ENCODE peak calls at places on chromosome 15, in nine cellular contexts. P is stomach, I is fibroblast of pulmonary artery, M is AG04450, T is cardiac muscle cell, G is HFFc6, Y is B cell, A is uterus, D is foreskin fibroblast. Q is an unnamed sample.

GRCh38 chr15:37873336-37873735 is 61.1 kb upstream of the TMCO5A start:
- DNase-seq in I (peak), G (no peak), P (no peak), Y (no peak), D (peak), M (no peak), A (no peak), T (peak), Q (no peak)

GRCh38 chr15:31177936-31178335 is 76.4 kb upstream of the TRPM1 start:
- DNase-seq in M (no peak), T (no peak), Y (no peak), I (no peak), D (no peak), G (no peak), A (no peak), P (no peak), Q (no peak)

GRCh38 chr15:85840079-85840801 is 45.5 kb upstream of the KLHL25 start:
- DNase-seq in P (peak), M (no peak), A (peak), D (peak), I (peak), G (peak), T (peak), Y (peak), Q (peak)

GRCh38 chr15:25701716-25702465 is 161.2 kb downstream of the ATP10A start:
- DNase-seq in Y (no peak), M (no peak), G (no peak), A (no peak), P (no peak), D (no peak), I (no peak), T (no peak), Q (no peak)

GRCh38 chr15:60070838-60071493 is 66.9 kb downstream of the FOXB1 start:
- DNase-seq in I (peak), Y (no peak), D (peak), T (peak), G (peak), P (no peak), M (peak), A (no peak), Q (no peak)

GRCh38 chr15:85793641-85794597 is 806 bp downstream of the KLHL25 start:
- DNase-seq in G (no peak), A (peak), T (peak), D (peak), P (peak), M (no peak), Y (peak), I (peak), Q (peak)

GRCh38 chr15:37028609-37029287 is 71.6 kb downstream of the MEIS2 start:
- DNase-seq in T (peak), P (no peak), M (no peak), D (peak), I (peak), G (peak), Y (no peak), A (no peak), Q (no peak)

GRCh38 chr15:33730815-33731214 is 237.5 kb upstream of the CHRM5 start:
- DNase-seq in T (no peak), Y (no peak), P (no peak), I (no peak), A (no peak), M (no peak), G (no peak), D (no peak), Q (no peak)

GRCh38 chr15:25710184-25710583 is 152.9 kb downstream of the ATP10A start:
- DNase-seq in T (peak), M (no peak), Y (peak), G (no peak), D (peak), P (peak), A (peak), I (peak), Q (no peak)

GRCh38 chr15:20345401-20345958 is 196.1 kb downstream of the GOLGA6L6 start:
- DNase-seq in Y (no peak), P (no peak), T (no peak), I (no peak), G (no peak), A (no peak), D (no peak), M (no peak), Q (no peak)

GRCh38 chr15:25708391-25708790 is 154.7 kb downstream of the ATP10A start:
- DNase-seq in D (no peak), I (no peak), A (no peak), T (no peak), Y (no peak), P (no peak), G (no peak), M (no peak), Q (no peak)

GRCh38 chr15:26295331-26295730 is 432.2 kb upstream of the ATP10A start:
- DNase-seq in G (no peak), T (no peak), A (no peak), P (no peak), M (no peak), I (no peak), Y (no peak), D (no peak), Q (no peak)

GRCh38 chr15:38217788-38218609 is 34.6 kb upstream of the SPRED1 start:
- DNase-seq in A (no peak), G (no peak), I (peak), T (no peak), D (peak), P (no peak), Y (no peak), M (no peak), Q (no peak)

GRCh38 chr15:38690737-38691332 is 126.2 kb upstream of the RASGRP1 start:
- DNase-seq in G (peak), M (peak), D (peak), T (peak), P (peak), A (peak), Y (peak), I (peak), Q (no peak)

GRCh38 chr15:46676233-46677206 is 1040.8 kb upstream of the SEMA6D start:
- DNase-seq in M (no peak), T (no peak), A (no peak), P (no peak), I (no peak), G (no peak), D (no peak), Y (no peak), Q (no peak)

GRCh38 chr15:87618203-87618725 is 638.3 kb downstream of the NTRK3 start:
- DNase-seq in D (no peak), T (peak), I (peak), M (no peak), G (no peak), Y (no peak), P (no peak), A (no peak), Q (no peak)

GRCh38 chr15:47548986-47549385 is 168.3 kb upstream of the SEMA6D start:
- DNase-seq in M (no peak), I (no peak), Y (no peak), D (no peak), P (no peak), A (no peak), G (no peak), T (no peak), Q (no peak)

DNA sequence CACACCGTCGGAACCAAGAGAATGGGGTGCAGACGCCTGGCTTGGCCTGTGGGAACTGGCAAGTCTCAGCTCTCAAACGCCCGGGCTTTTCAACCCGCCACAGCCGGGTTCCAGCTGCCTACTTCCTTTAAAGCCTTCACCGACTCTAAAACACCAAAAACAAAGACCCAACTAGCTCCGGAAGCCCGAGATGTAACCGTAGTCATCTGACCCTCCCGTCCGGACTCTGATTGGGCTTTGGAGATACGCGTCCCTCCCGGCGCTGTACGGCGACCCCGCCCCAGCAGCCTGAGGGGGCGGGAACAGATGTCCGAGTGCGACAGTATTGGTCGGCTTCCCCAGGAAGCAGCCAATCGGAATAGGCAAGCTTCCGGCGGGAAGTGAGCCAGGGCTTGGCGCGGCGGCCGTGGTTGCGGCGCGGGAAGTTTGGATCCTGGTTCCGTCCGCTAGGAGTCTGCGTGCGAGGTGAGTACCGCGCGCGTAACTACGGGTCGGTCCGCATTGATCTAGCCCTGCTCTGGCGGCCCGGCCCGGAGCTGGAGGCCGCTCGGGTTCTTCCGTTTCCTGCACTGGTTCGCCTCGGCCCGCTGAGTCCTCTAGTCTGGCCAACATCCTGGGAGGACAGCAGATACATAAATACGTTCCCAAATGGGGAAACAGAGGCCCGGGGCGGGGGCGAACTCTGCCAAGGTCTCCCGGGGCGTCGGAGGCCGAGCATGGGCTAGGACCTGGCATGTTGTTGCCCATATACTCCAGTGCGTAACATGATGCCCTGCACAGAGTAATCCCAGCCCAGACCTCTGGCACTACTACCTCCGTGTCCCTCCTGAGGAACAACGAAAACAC is at the start of gene BLM:
- DNase-seq in Y (peak), P (peak), I (peak), D (peak), M (peak), G (peak), A (peak), T (peak), Q (peak)
- TF ChIP-seq CTCF in Y (peak), P (peak), I (peak), D (peak), M (peak), G (peak), A (peak), T (peak), Q (peak)

GRCh38 chr15:78073026-78073425 is 4.5 kb downstream of the TBC1D2B start:
- DNase-seq in Y (no peak), T (no peak), A (no peak), P (no peak), I (no peak), D (no peak), M (no peak), G (no peak), Q (no peak)
- TF ChIP-seq CTCF in Y (no peak), T (no peak), A (no peak), P (no peak), I (no peak), D (no peak), M (no peak), G (no peak), Q (no peak)

GRCh38 chr15:69065981-69066645 is 51.6 kb downstream of the NOX5 start:
- DNase-seq in A (no peak), T (no peak), M (no peak), G (no peak), P (no peak), Y (no peak), I (no peak), D (no peak), Q (no peak)

GRCh38 chr15:69067296-69067695 is 52.8 kb downstream of the NOX5 start:
- DNase-seq in M (no peak), T (peak), A (no peak), Y (no peak), G (no peak), D (peak), I (no peak), P (no peak), Q (no peak)

GRCh38 chr15:69061414-69061842 is 46.9 kb downstream of the NOX5 start:
- DNase-seq in Y (no peak), P (no peak), M (no peak), A (no peak), D (no peak), T (no peak), I (no peak), G (no peak), Q (no peak)

GRCh38 chr15:69066646-69066995 is 52.1 kb downstream of the NOX5 start:
- DNase-seq in Y (no peak), T (no peak), M (no peak), D (no peak), A (no peak), P (no peak), G (no peak), I (no peak), Q (no peak)

DNA sequence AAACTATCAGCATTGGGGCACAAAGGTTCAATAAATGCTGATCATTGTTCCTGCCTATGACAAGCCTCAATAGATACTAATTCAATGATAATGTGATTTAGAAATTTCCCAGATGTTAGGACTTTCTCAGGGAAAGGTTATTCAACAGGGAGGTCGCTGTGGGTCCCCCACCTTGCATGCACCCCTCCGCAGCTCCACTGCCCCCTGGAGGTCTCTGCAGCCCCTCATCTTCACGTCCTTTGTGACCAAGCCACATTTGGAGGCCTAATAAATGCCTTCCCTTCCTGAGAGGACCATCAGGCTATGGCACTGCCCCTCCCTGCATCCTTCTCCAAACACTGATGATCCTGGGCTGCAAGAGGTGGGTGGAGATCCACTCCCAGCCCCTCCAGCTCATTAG is 50.2 kb downstream of the NOX5 start:
- DNase-seq in Y (no peak), G (no peak), T (no peak), A (no peak), I (no peak), D (no peak), P (no peak), M (no peak), Q (no peak)
- TF ChIP-seq CTCF in Y (no peak), G (peak), T (no peak), A (no peak), I (no peak), D (no peak), P (no peak), M (no peak), Q (no peak)

DNA sequence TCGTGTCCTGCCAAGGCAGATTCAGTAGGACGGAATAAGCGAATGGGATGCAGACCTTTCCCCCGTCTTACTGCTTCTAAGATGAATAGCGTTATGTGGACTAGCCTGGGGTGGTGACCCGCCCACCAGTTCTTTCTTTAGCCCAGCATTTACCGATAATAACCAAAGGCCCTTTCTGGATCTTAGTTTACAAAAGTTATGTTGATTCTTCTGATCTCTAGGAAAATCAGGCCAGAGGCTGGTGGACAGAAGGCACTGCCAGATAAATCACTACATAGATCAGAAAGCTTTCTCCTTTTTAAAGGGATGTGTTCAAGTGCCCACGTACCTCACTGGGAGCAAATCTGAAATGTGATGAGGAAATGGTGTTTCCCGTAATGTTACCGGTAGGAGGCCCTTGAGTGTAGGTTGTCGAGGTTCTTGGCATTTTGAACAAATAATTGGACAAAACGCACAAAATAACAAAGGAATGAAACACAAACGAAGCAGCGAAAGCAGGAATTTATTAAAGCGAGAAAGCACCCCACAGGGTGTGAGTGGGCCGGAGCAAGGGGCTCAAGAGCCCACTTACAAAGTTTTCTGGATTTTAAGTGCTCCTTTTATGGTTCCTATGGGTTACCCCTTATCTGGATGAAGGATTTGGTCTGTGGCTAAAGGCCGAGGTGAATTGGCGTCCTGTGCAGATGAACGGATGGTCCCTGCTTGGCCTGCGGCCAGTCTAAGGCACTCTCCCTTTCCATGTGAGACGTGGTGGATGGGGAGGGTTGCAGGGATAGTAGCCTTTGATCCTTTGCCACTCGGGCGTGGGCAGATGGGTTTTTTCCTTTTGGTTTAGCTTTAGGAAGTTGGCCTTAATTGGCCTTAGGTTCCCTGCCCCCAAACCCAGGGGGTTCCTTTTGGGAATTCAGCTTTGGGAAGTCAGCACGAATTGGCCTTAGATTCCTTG is 977 bp downstream of the SNX1 start:
- DNase-seq in P (no peak), I (peak), G (peak), Y (no peak), M (no peak), T (peak), A (no peak), D (peak), Q (no peak)
- TF ChIP-seq CTCF in P (no peak), I (peak), G (peak), Y (peak), M (peak), T (peak), A (no peak), D (peak), Q (peak)

DNA sequence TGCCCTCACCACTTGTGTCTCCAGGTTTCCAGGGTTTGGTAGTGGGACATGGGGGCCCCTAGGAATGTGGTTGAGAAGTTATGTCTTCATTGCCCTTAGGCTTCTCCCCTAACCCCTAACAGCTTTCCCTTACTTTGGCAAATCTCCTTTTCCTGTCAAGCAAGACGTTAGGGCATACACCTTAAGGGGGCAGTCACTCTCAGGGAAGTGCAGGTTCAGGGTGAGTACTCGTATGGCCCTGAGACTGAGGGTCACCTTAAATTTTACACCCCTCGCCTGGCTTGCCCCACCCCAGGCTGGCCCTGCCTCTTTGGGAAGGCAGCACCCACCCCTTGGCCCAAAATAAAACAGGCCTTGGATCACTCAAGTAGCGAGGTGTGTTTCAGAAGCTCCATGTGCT is 33.5 kb downstream of the POLR2M start:
- DNase-seq in P (no peak), A (no peak), T (no peak), D (no peak), I (no peak), G (no peak), M (no peak), Y (no peak), Q (no peak)
- TF ChIP-seq CTCF in P (no peak), A (no peak), T (no peak), D (no peak), I (no peak), G (no peak), M (no peak), Y (no peak), Q (no peak)

DNA sequence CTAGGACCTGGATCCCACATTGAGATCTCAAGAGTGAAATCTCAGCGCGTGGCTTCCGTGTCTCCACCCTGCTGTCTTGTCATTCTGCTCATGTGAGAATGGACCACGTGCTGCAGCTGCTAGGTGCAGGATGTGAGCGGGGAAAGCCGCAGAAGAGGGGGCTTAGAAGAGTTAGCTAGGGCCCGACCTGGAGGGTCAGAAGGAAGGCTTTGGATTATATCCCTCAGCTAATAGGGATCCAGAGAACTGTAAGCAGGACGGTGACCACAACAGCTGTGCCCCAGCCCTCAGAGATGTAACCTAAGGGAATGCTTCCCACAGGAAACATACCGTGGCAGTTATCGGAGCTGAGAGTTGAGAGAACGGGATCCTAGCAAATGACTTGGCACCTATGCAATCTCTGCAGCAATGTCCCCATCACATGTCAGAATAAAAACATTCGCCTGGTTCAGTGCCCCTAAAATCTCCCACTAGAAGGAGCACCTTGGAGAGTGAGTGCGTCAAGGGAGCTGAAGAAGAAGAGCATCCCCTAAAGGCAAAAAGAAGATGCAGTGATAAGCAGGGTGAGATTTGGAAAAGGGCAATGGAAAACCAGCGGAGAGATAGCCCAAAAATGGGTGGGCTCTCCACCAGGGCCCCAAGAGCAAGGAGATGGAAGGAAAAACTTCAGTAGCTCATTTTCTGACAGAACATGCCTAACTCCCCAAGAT is 76.9 kb upstream of the ST8SIA2 start:
- DNase-seq in P (no peak), M (no peak), A (no peak), D (no peak), G (no peak), Y (no peak), T (no peak), I (no peak), Q (no peak)
- TF ChIP-seq CTCF in P (no peak), M (no peak), A (no peak), D (no peak), G (no peak), Y (no peak), T (no peak), I (no peak), Q (no peak)

GRCh38 chr15:63034568-63034967 is 8.0 kb upstream of the TPM1 start:
- DNase-seq in A (no peak), M (no peak), I (no peak), T (no peak), Y (no peak), P (no peak), G (no peak), D (no peak), Q (no peak)

GRCh38 chr15:63035253-63035652 is 7.3 kb upstream of the TPM1 start:
- DNase-seq in T (no peak), Y (no peak), I (no peak), P (no peak), G (no peak), M (no peak), A (no peak), D (no peak), Q (no peak)

GRCh38 chr15:63037996-63038720 is 4.4 kb upstream of the TPM1 start:
- DNase-seq in P (no peak), G (no peak), M (no peak), D (no peak), T (no peak), Y (no peak), I (no peak), A (no peak), Q (no peak)

GRCh38 chr15:63038926-63039673 is 3.4 kb upstream of the TPM1 start:
- DNase-seq in M (no peak), P (no peak), Y (no peak), A (no peak), T (peak), D (peak), I (peak), G (peak), Q (no peak)

DNA sequence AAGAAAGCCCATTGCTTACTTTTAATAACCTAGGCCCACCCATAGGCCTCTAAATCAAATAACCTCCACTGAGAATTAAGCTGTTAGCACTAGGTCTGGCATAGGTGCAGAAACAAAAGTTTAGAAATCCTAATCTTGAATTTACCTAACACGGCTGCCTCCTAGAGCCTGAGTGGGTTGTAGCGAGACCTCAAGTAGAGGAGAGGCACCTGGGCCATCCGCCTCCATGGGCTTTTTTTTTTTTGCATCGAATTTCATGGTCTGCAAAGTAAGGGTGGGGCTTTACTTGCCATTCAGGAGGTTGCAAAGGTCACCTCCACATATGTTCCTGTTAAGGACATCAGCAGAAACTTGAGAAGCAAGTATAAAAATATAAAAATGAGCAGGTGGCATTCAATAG is 6.6 kb upstream of the TPM1 start:
- DNase-seq in A (no peak), M (no peak), T (no peak), G (no peak), P (no peak), I (no peak), Y (no peak), D (no peak), Q (no peak)
- TF ChIP-seq CTCF in A (no peak), M (no peak), T (no peak), G (no peak), P (no peak), I (peak), Y (no peak), D (no peak), Q (no peak)

Q was measured in CD14-positive monocyte.